ENCODE peak calls at places on chromosome 1, in six cellular contexts. One of them, this sample, is unnamed.

GRCh38 chr1:151067185-151067584 is 3.4 kb upstream of the GABPB2 start:
- DNase-seq in CD8-positive, alpha-beta T cell: no peak
- DNase-seq in OCI-M1: no peak
- DNase-seq in stimulated activated CD4-positive, alpha-beta T cell treated with anti-CD3 and anti-CD28 coated beads, Interleukin-15, amount 100 ng/mL, for 1 hour: no peak
- DNase-seq in activated CD4-positive, alpha-beta memory T cell treated with anti-CD3 and anti-CD28 coated beads, Interleukin-2, amount 10 ng/mL, durations not matched to agents 7 days and 5 days: no peak
- DNase-seq in GM18507: no peak
- DNase-seq in this sample: no peak

GRCh38 chr1:229339520-229339919 is 3.3 kb downstream of the CCSAP start:
- DNase-seq in stimulated activated CD4-positive, alpha-beta T cell treated with anti-CD3 and anti-CD28 coated beads, Interleukin-15, amount 100 ng/mL, for 1 hour: no peak
- DNase-seq in CD8-positive, alpha-beta T cell: no peak
- DNase-seq in OCI-M1: peak
- DNase-seq in GM18507: no peak
- DNase-seq in activated CD4-positive, alpha-beta memory T cell treated with anti-CD3 and anti-CD28 coated beads, Interleukin-2, amount 10 ng/mL, durations not matched to agents 7 days and 5 days: no peak
- DNase-seq in this sample: no peak

GRCh38 chr1:203126866-203127671 is 457 bp upstream of the ADORA1 start:
- DNase-seq in activated CD4-positive, alpha-beta memory T cell treated with anti-CD3 and anti-CD28 coated beads, Interleukin-2, amount 10 ng/mL, durations not matched to agents 7 days and 5 days: no peak
- DNase-seq in GM18507: no peak
- DNase-seq in CD8-positive, alpha-beta T cell: no peak
- DNase-seq in OCI-M1: no peak
- DNase-seq in stimulated activated CD4-positive, alpha-beta T cell treated with anti-CD3 and anti-CD28 coated beads, Interleukin-15, amount 100 ng/mL, for 1 hour: no peak
- DNase-seq in this sample: no peak

GRCh38 chr1:64282353-64282752 is 78.9 kb downstream of the UBE2U start:
- DNase-seq in OCI-M1: no peak
- DNase-seq in GM18507: no peak
- DNase-seq in stimulated activated CD4-positive, alpha-beta T cell treated with anti-CD3 and anti-CD28 coated beads, Interleukin-15, amount 100 ng/mL, for 1 hour: no peak
- DNase-seq in CD8-positive, alpha-beta T cell: no peak
- DNase-seq in activated CD4-positive, alpha-beta memory T cell treated with anti-CD3 and anti-CD28 coated beads, Interleukin-2, amount 10 ng/mL, durations not matched to agents 7 days and 5 days: no peak
- DNase-seq in this sample: no peak

GRCh38 chr1:23376890-23377811 is 7.5 kb upstream of the ZNF436 start:
- DNase-seq in GM18507: no peak
- DNase-seq in CD8-positive, alpha-beta T cell: no peak
- DNase-seq in OCI-M1: no peak
- DNase-seq in stimulated activated CD4-positive, alpha-beta T cell treated with anti-CD3 and anti-CD28 coated beads, Interleukin-15, amount 100 ng/mL, for 1 hour: no peak
- DNase-seq in activated CD4-positive, alpha-beta memory T cell treated with anti-CD3 and anti-CD28 coated beads, Interleukin-2, amount 10 ng/mL, durations not matched to agents 7 days and 5 days: no peak
- DNase-seq in this sample: no peak

GRCh38 chr1:42934541-42935312 is 23.9 kb downstream of the SLC2A1 start:
- DNase-seq in activated CD4-positive, alpha-beta memory T cell treated with anti-CD3 and anti-CD28 coated beads, Interleukin-2, amount 10 ng/mL, durations not matched to agents 7 days and 5 days: peak
- DNase-seq in GM18507: no peak
- DNase-seq in CD8-positive, alpha-beta T cell: no peak
- DNase-seq in stimulated activated CD4-positive, alpha-beta T cell treated with anti-CD3 and anti-CD28 coated beads, Interleukin-15, amount 100 ng/mL, for 1 hour: no peak
- DNase-seq in OCI-M1: no peak
- DNase-seq in this sample: no peak

GRCh38 chr1:102852583-102852982 is 255.7 kb downstream of the COL11A1 start:
- DNase-seq in stimulated activated CD4-positive, alpha-beta T cell treated with anti-CD3 and anti-CD28 coated beads, Interleukin-15, amount 100 ng/mL, for 1 hour: no peak
- DNase-seq in activated CD4-positive, alpha-beta memory T cell treated with anti-CD3 and anti-CD28 coated beads, Interleukin-2, amount 10 ng/mL, durations not matched to agents 7 days and 5 days: no peak
- DNase-seq in CD8-positive, alpha-beta T cell: no peak
- DNase-seq in GM18507: no peak
- DNase-seq in OCI-M1: peak
- DNase-seq in this sample: no peak

GRCh38 chr1:154608522-154609294 is 722 bp upstream of the ADAR start:
- DNase-seq in OCI-M1: peak
- DNase-seq in CD8-positive, alpha-beta T cell: peak
- DNase-seq in GM18507: no peak
- DNase-seq in activated CD4-positive, alpha-beta memory T cell treated with anti-CD3 and anti-CD28 coated beads, Interleukin-2, amount 10 ng/mL, durations not matched to agents 7 days and 5 days: peak
- DNase-seq in stimulated activated CD4-positive, alpha-beta T cell treated with anti-CD3 and anti-CD28 coated beads, Interleukin-15, amount 100 ng/mL, for 1 hour: peak
- DNase-seq in this sample: no peak

GRCh38 chr1:24384251-24385090 is 29.1 kb downstream of the STPG1 start:
- DNase-seq in GM18507: peak
- DNase-seq in stimulated activated CD4-positive, alpha-beta T cell treated with anti-CD3 and anti-CD28 coated beads, Interleukin-15, amount 100 ng/mL, for 1 hour: no peak
- DNase-seq in activated CD4-positive, alpha-beta memory T cell treated with anti-CD3 and anti-CD28 coated beads, Interleukin-2, amount 10 ng/mL, durations not matched to agents 7 days and 5 days: peak
- DNase-seq in CD8-positive, alpha-beta T cell: peak
- DNase-seq in OCI-M1: no peak
- DNase-seq in this sample: no peak

GRCh38 chr1:205594846-205595245 is 37.0 kb downstream of the ELK4 start:
- DNase-seq in CD8-positive, alpha-beta T cell: no peak
- DNase-seq in OCI-M1: no peak
- DNase-seq in GM18507: no peak
- DNase-seq in stimulated activated CD4-positive, alpha-beta T cell treated with anti-CD3 and anti-CD28 coated beads, Interleukin-15, amount 100 ng/mL, for 1 hour: no peak
- DNase-seq in activated CD4-positive, alpha-beta memory T cell treated with anti-CD3 and anti-CD28 coated beads, Interleukin-2, amount 10 ng/mL, durations not matched to agents 7 days and 5 days: peak
- DNase-seq in this sample: no peak

GRCh38 chr1:9120312-9120958 is 8.5 kb downstream of the GPR157 start:
- DNase-seq in OCI-M1: no peak
- DNase-seq in stimulated activated CD4-positive, alpha-beta T cell treated with anti-CD3 and anti-CD28 coated beads, Interleukin-15, amount 100 ng/mL, for 1 hour: no peak
- DNase-seq in CD8-positive, alpha-beta T cell: no peak
- DNase-seq in GM18507: no peak
- DNase-seq in activated CD4-positive, alpha-beta memory T cell treated with anti-CD3 and anti-CD28 coated beads, Interleukin-2, amount 10 ng/mL, durations not matched to agents 7 days and 5 days: no peak
- DNase-seq in this sample: no peak

GRCh38 chr1:55789466-55789865 is 574.3 kb upstream of the USP24 start:
- DNase-seq in CD8-positive, alpha-beta T cell: no peak
- DNase-seq in stimulated activated CD4-positive, alpha-beta T cell treated with anti-CD3 and anti-CD28 coated beads, Interleukin-15, amount 100 ng/mL, for 1 hour: no peak
- DNase-seq in GM18507: no peak
- DNase-seq in activated CD4-positive, alpha-beta memory T cell treated with anti-CD3 and anti-CD28 coated beads, Interleukin-2, amount 10 ng/mL, durations not matched to agents 7 days and 5 days: no peak
- DNase-seq in OCI-M1: no peak
- DNase-seq in this sample: no peak

GRCh38 chr1:50023292-50024159 is at the start of gene AGBL4:
- DNase-seq in stimulated activated CD4-positive, alpha-beta T cell treated with anti-CD3 and anti-CD28 coated beads, Interleukin-15, amount 100 ng/mL, for 1 hour: no peak
- DNase-seq in GM18507: no peak
- DNase-seq in CD8-positive, alpha-beta T cell: no peak
- DNase-seq in activated CD4-positive, alpha-beta memory T cell treated with anti-CD3 and anti-CD28 coated beads, Interleukin-2, amount 10 ng/mL, durations not matched to agents 7 days and 5 days: no peak
- DNase-seq in OCI-M1: no peak
- DNase-seq in this sample: no peak

GRCh38 chr1:85496881-85497582 is 32.1 kb upstream of the DDAH1 start:
- DNase-seq in stimulated activated CD4-positive, alpha-beta T cell treated with anti-CD3 and anti-CD28 coated beads, Interleukin-15, amount 100 ng/mL, for 1 hour: no peak
- DNase-seq in CD8-positive, alpha-beta T cell: no peak
- DNase-seq in OCI-M1: no peak
- DNase-seq in GM18507: no peak
- DNase-seq in activated CD4-positive, alpha-beta memory T cell treated with anti-CD3 and anti-CD28 coated beads, Interleukin-2, amount 10 ng/mL, durations not matched to agents 7 days and 5 days: no peak
- DNase-seq in this sample: no peak

GRCh38 chr1:202938287-202938925 is 11.4 kb upstream of the KLHL12 start:
- DNase-seq in CD8-positive, alpha-beta T cell: no peak
- DNase-seq in GM18507: no peak
- DNase-seq in OCI-M1: peak
- DNase-seq in stimulated activated CD4-positive, alpha-beta T cell treated with anti-CD3 and anti-CD28 coated beads, Interleukin-15, amount 100 ng/mL, for 1 hour: no peak
- DNase-seq in activated CD4-positive, alpha-beta memory T cell treated with anti-CD3 and anti-CD28 coated beads, Interleukin-2, amount 10 ng/mL, durations not matched to agents 7 days and 5 days: no peak
- DNase-seq in this sample: no peak

GRCh38 chr1:34396042-34396441 is 219.3 kb downstream of the C1orf94 start:
- DNase-seq in stimulated activated CD4-positive, alpha-beta T cell treated with anti-CD3 and anti-CD28 coated beads, Interleukin-15, amount 100 ng/mL, for 1 hour: no peak
- DNase-seq in activated CD4-positive, alpha-beta memory T cell treated with anti-CD3 and anti-CD28 coated beads, Interleukin-2, amount 10 ng/mL, durations not matched to agents 7 days and 5 days: no peak
- DNase-seq in CD8-positive, alpha-beta T cell: no peak
- DNase-seq in GM18507: no peak
- DNase-seq in OCI-M1: no peak
- DNase-seq in this sample: peak

GRCh38 chr1:22788298-22788697 is 77.7 kb downstream of the EPHB2 start:
- DNase-seq in GM18507: no peak
- DNase-seq in activated CD4-positive, alpha-beta memory T cell treated with anti-CD3 and anti-CD28 coated beads, Interleukin-2, amount 10 ng/mL, durations not matched to agents 7 days and 5 days: no peak
- DNase-seq in OCI-M1: no peak
- DNase-seq in CD8-positive, alpha-beta T cell: no peak
- DNase-seq in stimulated activated CD4-positive, alpha-beta T cell treated with anti-CD3 and anti-CD28 coated beads, Interleukin-15, amount 100 ng/mL, for 1 hour: no peak
- DNase-seq in this sample: no peak

GRCh38 chr1:160108888-160109662 is 6.5 kb upstream of the ATP1A2 start:
- DNase-seq in CD8-positive, alpha-beta T cell: peak
- DNase-seq in stimulated activated CD4-positive, alpha-beta T cell treated with anti-CD3 and anti-CD28 coated beads, Interleukin-15, amount 100 ng/mL, for 1 hour: no peak
- DNase-seq in GM18507: no peak
- DNase-seq in OCI-M1: peak
- DNase-seq in activated CD4-positive, alpha-beta memory T cell treated with anti-CD3 and anti-CD28 coated beads, Interleukin-2, amount 10 ng/mL, durations not matched to agents 7 days and 5 days: peak
- DNase-seq in this sample: no peak

GRCh38 chr1:176843352-176844297 is 320.9 kb downstream of the ASTN1 start:
- DNase-seq in stimulated activated CD4-positive, alpha-beta T cell treated with anti-CD3 and anti-CD28 coated beads, Interleukin-15, amount 100 ng/mL, for 1 hour: no peak
- DNase-seq in OCI-M1: peak
- DNase-seq in GM18507: no peak
- DNase-seq in activated CD4-positive, alpha-beta memory T cell treated with anti-CD3 and anti-CD28 coated beads, Interleukin-2, amount 10 ng/mL, durations not matched to agents 7 days and 5 days: no peak
- DNase-seq in CD8-positive, alpha-beta T cell: no peak
- DNase-seq in this sample: no peak

GRCh38 chr1:59272507-59272906 is 24.4 kb upstream of the FGGY start:
- DNase-seq in GM18507: no peak
- DNase-seq in OCI-M1: no peak
- DNase-seq in activated CD4-positive, alpha-beta memory T cell treated with anti-CD3 and anti-CD28 coated beads, Interleukin-2, amount 10 ng/mL, durations not matched to agents 7 days and 5 days: no peak
- DNase-seq in stimulated activated CD4-positive, alpha-beta T cell treated with anti-CD3 and anti-CD28 coated beads, Interleukin-15, amount 100 ng/mL, for 1 hour: no peak
- DNase-seq in CD8-positive, alpha-beta T cell: no peak
- DNase-seq in this sample: no peak

GRCh38 chr1:211198111-211198510 is 61.1 kb upstream of the RCOR3 start:
- DNase-seq in activated CD4-positive, alpha-beta memory T cell treated with anti-CD3 and anti-CD28 coated beads, Interleukin-2, amount 10 ng/mL, durations not matched to agents 7 days and 5 days: no peak
- DNase-seq in GM18507: no peak
- DNase-seq in CD8-positive, alpha-beta T cell: no peak
- DNase-seq in OCI-M1: no peak
- DNase-seq in stimulated activated CD4-positive, alpha-beta T cell treated with anti-CD3 and anti-CD28 coated beads, Interleukin-15, amount 100 ng/mL, for 1 hour: no peak
- DNase-seq in this sample: no peak

GRCh38 chr1:60894121-60894520 is 188.2 kb upstream of the NFIA start:
- DNase-seq in GM18507: no peak
- DNase-seq in OCI-M1: no peak
- DNase-seq in CD8-positive, alpha-beta T cell: no peak
- DNase-seq in activated CD4-positive, alpha-beta memory T cell treated with anti-CD3 and anti-CD28 coated beads, Interleukin-2, amount 10 ng/mL, durations not matched to agents 7 days and 5 days: no peak
- DNase-seq in stimulated activated CD4-positive, alpha-beta T cell treated with anti-CD3 and anti-CD28 coated beads, Interleukin-15, amount 100 ng/mL, for 1 hour: no peak
- DNase-seq in this sample: no peak

GRCh38 chr1:98316286-98316685 is 345.2 kb upstream of the SNX7 start:
- DNase-seq in stimulated activated CD4-positive, alpha-beta T cell treated with anti-CD3 and anti-CD28 coated beads, Interleukin-15, amount 100 ng/mL, for 1 hour: no peak
- DNase-seq in CD8-positive, alpha-beta T cell: no peak
- DNase-seq in GM18507: no peak
- DNase-seq in OCI-M1: no peak
- DNase-seq in activated CD4-positive, alpha-beta memory T cell treated with anti-CD3 and anti-CD28 coated beads, Interleukin-2, amount 10 ng/mL, durations not matched to agents 7 days and 5 days: no peak
- DNase-seq in this sample: no peak

GRCh38 chr1:69029649-69030048 is 532.8 kb upstream of the DEPDC1 start:
- DNase-seq in activated CD4-positive, alpha-beta memory T cell treated with anti-CD3 and anti-CD28 coated beads, Interleukin-2, amount 10 ng/mL, durations not matched to agents 7 days and 5 days: no peak
- DNase-seq in OCI-M1: no peak
- DNase-seq in stimulated activated CD4-positive, alpha-beta T cell treated with anti-CD3 and anti-CD28 coated beads, Interleukin-15, amount 100 ng/mL, for 1 hour: no peak
- DNase-seq in CD8-positive, alpha-beta T cell: no peak
- DNase-seq in GM18507: no peak
- DNase-seq in this sample: no peak

GRCh38 chr1:1068077-1068373 is 6.1 kb downstream of the RNF223 start:
- DNase-seq in GM18507: no peak
- DNase-seq in CD8-positive, alpha-beta T cell: no peak
- DNase-seq in stimulated activated CD4-positive, alpha-beta T cell treated with anti-CD3 and anti-CD28 coated beads, Interleukin-15, amount 100 ng/mL, for 1 hour: no peak
- DNase-seq in OCI-M1: no peak
- DNase-seq in activated CD4-positive, alpha-beta memory T cell treated with anti-CD3 and anti-CD28 coated beads, Interleukin-2, amount 10 ng/mL, durations not matched to agents 7 days and 5 days: no peak
- DNase-seq in this sample: no peak